ENCODE peak calls at places on chromosomes 2 and 18, in six cellular contexts. Y is HL-60, Q is tibial artery, E is mesenchymal stem cell, O is colonic mucosa, H is pancreas. P is an unnamed sample.

GRCh38 chr2:168190590-168191336 is 56.6 kb downstream of the STK39 start:
- DNase-seq in Y (no peak), Q (no peak), E (no peak), O (peak), H (no peak), P (no peak)

GRCh38 chr2:233972941-233973575 is 55.9 kb downstream of the TRPM8 start:
- DNase-seq in Y (no peak), Q (no peak), E (no peak), O (no peak), H (no peak), P (no peak)

GRCh38 chr2:26429779-26430654 is 28.3 kb downstream of the DRC1 start:
- DNase-seq in Y (no peak), Q (no peak), E (no peak), O (no peak), H (no peak), P (no peak)

GRCh38 chr18:5463390-5463789 is 80.4 kb downstream of the EPB41L3 start:
- DNase-seq in Y (peak), Q (peak), E (peak), O (peak), H (no peak), P (no peak)

GRCh38 chr2:172178035-172178434 is 75.3 kb upstream of the DLX2 start:
- DNase-seq in Y (no peak), Q (no peak), E (no peak), O (no peak), H (no peak), P (no peak)

GRCh38 chr2:215137741-215138340 is 585 bp downstream of the ABCA12 start:
- DNase-seq in Y (no peak), Q (no peak), E (peak), O (no peak), H (no peak), P (peak)

GRCh38 chr2:157443795-157444642 is at the start of gene CYTIP:
- DNase-seq in Y (peak), Q (peak), E (no peak), O (peak), H (no peak), P (peak)

GRCh38 chr2:162057426-162057825 is 16.6 kb downstream of the DPP4 start:
- DNase-seq in Y (no peak), Q (no peak), E (no peak), O (no peak), H (no peak), P (no peak)

GRCh38 chr2:126798276-126799140 is 100.2 kb upstream of the TEX51 start:
- DNase-seq in Y (no peak), Q (no peak), E (no peak), O (no peak), H (no peak), P (no peak)

GRCh38 chr2:217398860-217399259 is 539.0 kb upstream of the TNP1 start:
- DNase-seq in Y (peak), Q (no peak), E (no peak), O (no peak), H (no peak), P (no peak)

GRCh38 chr2:1605659-1606400 is 138.5 kb downstream of the PXDN start:
- DNase-seq in Y (no peak), Q (no peak), E (peak), O (no peak), H (no peak), P (no peak)

GRCh38 chr2:114442545-114442944 is at the start of gene DPP10:
- DNase-seq in Y (no peak), Q (no peak), E (no peak), O (peak), H (no peak), P (peak)

GRCh38 chr2:98749053-98749450 is 18.1 kb upstream of the MGAT4A start:
- DNase-seq in Y (no peak), Q (peak), E (no peak), O (no peak), H (no peak), P (no peak)

GRCh38 chr18:46071615-46071893 is 506 bp downstream of the PSTPIP2 start:
- DNase-seq in Y (no peak), Q (no peak), E (peak), O (no peak), H (peak), P (no peak)
- H3K4me3 ChIP-seq in Y (peak), Q (peak), E (peak), O (peak), H (peak), P (peak)

DNA sequence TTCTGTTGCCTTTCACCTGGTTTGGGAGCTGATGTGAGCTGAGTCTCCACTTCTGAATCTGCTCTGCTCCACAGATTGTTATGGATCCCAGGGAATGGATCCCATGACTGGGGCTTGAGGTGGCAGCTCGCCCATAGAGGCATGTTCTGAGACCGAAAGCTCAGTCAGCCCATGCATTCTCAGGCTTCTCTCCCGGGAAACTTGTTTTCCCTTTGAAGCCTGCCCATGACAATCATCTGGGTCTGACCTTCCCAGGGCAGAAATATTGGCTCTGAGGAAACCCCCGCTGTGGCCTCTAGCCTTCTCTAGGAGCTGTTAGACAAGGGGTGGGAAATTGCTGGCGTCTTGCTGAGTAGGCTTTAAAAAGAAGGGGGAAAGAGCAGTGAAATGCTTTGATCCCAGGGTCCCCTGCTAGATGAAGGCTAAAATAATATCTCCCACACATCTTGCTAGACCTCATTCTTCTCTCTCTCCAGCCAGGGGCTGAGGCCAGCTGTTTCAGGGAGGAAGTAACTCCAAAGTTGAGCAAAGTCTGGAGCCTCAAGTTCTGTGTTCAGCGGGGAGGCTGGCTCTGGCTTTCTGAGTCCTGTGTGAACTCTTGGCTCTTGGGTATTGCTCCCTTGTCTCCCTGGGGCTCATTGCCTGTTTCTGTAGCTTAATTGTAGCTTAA is 2.0 kb downstream of the VAMP8 start:
- DNase-seq in Y (no peak), Q (peak), E (peak), O (no peak), H (no peak), P (no peak)
- H3K27ac ChIP-seq in Y (peak), Q (peak), E (peak), O (peak), H (peak), P (peak)

GRCh38 chr18:50875966-50876536 is 2.9 kb upstream of the ME2 start:
- DNase-seq in Y (no peak), Q (no peak), E (no peak), O (peak), H (no peak), P (no peak)

GRCh38 chr18:50879302-50880107 is 587 bp downstream of the ME2 start:
- DNase-seq in Y (no peak), Q (peak), E (peak), O (peak), H (no peak), P (peak)

GRCh38 chr18:50880108-50880465 is 1.2 kb downstream of the ME2 start:
- DNase-seq in Y (no peak), Q (no peak), E (peak), O (no peak), H (no peak), P (no peak)

GRCh38 chr18:50878345-50879301 is at the start of gene ME2:
- DNase-seq in Y (peak), Q (peak), E (peak), O (peak), H (peak), P (peak)

DNA sequence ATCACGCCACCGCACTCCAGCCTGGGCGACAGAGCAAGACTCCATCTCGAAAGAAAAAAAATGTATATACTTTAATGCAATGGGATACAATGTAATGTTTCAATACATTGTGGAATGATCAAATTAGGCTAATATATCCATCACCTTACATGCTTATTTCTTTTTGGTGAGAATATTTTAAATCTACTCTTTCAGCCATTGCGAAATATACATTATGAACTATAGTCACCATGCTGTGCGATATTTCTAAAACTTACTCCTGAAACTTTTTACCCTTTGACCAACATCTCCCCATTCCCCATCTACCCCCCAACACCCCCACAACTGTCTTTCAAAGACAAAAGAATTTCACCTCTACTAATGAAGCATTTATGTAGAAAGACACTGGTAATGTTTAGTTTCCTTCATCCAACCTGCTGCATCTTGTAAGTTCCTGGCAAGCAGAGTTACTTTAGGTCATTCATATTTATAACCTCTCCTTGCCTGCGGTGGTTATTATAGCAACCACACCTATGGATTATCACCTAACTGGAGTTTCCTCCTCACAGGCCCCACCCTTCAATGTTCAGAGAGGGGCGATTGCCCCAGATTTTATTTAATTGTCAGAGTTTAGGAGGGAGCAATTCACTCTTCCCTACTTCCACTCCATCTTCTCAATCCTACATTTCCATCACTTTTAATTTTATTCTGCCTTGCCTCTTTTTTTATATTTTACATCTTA is 1.2 kb upstream of the ME2 start:
- DNase-seq in Y (no peak), Q (no peak), E (no peak), O (peak), H (no peak), P (no peak)
- H3K4me3 ChIP-seq in Y (peak), Q (peak), E (peak), O (peak), H (peak), P (no peak)

DNA sequence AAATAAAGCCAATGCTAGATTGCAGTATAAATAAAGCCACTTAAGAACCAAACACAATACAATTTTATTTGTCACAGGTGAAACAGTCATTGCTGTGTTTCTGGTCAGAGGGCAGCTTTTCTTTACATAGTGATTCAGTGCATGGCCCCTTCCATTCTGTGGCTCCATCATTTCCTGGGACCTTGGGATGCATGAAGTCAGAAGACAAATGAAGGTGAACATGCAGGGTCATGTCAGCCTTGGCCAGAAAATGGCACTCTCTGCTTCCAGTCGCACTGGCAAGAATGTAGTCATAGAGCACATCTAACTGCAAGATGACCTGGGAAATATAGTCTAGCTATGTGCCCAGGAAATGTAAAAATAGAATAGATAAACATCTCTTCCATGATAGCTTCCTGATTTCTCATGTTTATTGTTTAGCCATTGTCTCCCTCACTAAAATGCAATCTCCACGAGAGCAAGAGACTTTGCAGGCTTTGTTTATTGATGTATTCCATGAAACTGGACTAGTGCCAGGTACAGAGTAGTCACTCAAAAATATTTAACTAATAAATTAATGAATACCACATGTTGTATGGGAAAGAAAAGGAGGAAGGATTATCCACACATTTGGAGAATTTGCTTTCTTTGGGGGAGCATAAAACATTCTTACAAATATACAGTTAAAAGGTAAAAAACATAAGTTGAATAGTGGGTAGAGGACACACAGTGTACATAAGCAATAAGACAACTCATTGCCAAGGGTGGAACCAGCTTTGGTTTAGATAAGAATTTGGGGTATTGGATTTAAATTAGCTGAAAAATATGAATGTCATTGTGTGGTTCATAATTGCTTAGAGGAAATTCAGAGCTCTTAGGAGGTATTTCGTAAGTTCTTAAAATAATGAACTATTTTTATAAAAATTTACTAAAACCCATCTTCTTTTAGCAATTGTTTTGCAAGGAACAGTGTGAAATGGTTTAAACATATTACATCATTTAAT is 343.8 kb downstream of the PID1 start:
- DNase-seq in Y (no peak), Q (no peak), E (no peak), O (no peak), H (no peak), P (no peak)
- H3K27ac ChIP-seq in Y (no peak), Q (no peak), E (no peak), O (no peak), H (no peak), P (no peak)

GRCh38 chr18:34978953-34979608 is 62.1 kb upstream of the MAPRE2 start:
- DNase-seq in Y (peak), Q (peak), E (peak), O (peak), H (peak), P (peak)
- H3K4me3 ChIP-seq in Y (peak), Q (peak), E (peak), O (peak), H (peak), P (peak)

DNA sequence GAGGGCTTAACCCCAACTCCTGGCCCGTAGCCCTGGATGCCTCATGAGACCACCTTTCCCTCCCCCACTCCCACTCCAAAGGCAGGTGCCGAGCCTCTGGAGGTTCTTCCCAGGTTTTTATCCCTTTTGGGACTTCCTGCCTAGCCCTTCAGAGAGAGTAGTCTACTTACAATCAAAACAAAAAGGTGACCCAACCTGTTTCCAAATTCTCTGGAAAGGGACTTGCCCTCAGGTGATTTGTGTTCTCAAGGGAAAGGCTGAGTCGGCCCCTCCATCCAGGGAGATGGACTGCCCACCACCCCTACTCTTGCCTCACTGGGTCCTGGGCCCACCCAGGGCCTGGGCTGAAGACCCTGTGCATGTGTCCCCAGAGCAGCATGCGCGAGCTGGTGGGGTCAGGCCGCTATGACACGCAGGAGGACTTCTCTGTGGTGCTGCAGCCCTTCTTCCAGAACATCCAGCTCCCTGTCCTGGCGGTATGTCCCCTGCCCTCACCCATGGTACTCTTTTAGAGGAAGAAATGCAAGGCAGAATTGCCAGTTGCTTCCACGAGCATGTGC is 108.5 kb downstream of the PLB1 start:
- DNase-seq in Y (no peak), Q (no peak), E (no peak), O (no peak), H (no peak), P (no peak)
- H3K27ac ChIP-seq in Y (peak), Q (no peak), E (no peak), O (no peak), H (no peak), P (no peak)

GRCh38 chr18:45688113-45688512 is 35.9 kb upstream of the SLC14A1 start:
- DNase-seq in Y (no peak), Q (no peak), E (no peak), O (no peak), H (no peak), P (peak)
- H3K4me3 ChIP-seq in Y (no peak), Q (no peak), E (no peak), O (no peak), H (no peak), P (no peak)

DNA sequence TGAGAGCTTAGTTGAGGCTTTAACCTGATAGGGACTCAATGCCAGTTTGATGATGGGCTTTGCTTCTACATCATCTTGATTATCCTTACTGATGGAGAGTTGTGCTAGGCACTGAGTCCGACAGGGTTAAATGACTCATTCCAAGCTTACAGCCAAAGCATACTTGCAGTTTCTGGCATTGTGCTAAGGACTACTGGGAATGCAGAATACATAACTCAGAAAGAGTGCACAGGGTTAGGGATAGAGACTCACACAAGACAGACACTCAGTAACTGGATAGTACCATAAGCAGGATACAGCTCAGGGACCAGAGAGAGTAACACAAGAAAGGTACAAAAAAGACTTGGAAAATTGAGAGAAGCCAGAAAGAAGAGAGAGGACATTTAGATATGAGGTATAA is 94.1 kb upstream of the SLC14A2 start:
- DNase-seq in Y (no peak), Q (no peak), E (peak), O (no peak), H (no peak), P (peak)
- H3K27ac ChIP-seq in Y (no peak), Q (peak), E (peak), O (no peak), H (no peak), P (no peak)

GRCh38 chr18:77096936-77097886 is 35.4 kb downstream of the MBP start:
- DNase-seq in Y (no peak), Q (no peak), E (no peak), O (no peak), H (no peak), P (no peak)

GRCh38 chr18:77096031-77096371 is 36.6 kb downstream of the MBP start:
- DNase-seq in Y (no peak), Q (no peak), E (peak), O (no peak), H (no peak), P (no peak)

GRCh38 chr18:77099501-77100370 is 32.8 kb downstream of the MBP start:
- DNase-seq in Y (no peak), Q (no peak), E (no peak), O (no peak), H (no peak), P (no peak)

GRCh38 chr18:77098554-77099174 is 33.9 kb downstream of the MBP start:
- DNase-seq in Y (no peak), Q (no peak), E (no peak), O (no peak), H (no peak), P (no peak)

GRCh38 chr18:77098033-77098432 is 34.5 kb downstream of the MBP start:
- DNase-seq in Y (peak), Q (no peak), E (no peak), O (no peak), H (no peak), P (peak)
- H3K4me3 ChIP-seq in Y (no peak), Q (no peak), E (peak), O (no peak), H (no peak), P (no peak)

P was measured in cardiac muscle cell.